ENCODE peak calls at places on chromosomes 4 and X, in six cellular contexts. One of them, this sample, is unnamed.

GRCh38 chrX:32170481-32170880 is 1040.9 kb downstream of the DMD start:
- DNase-seq in fibroblast of lung: no peak
- DNase-seq in AG10803: no peak
- DNase-seq in chondrocyte: no peak
- DNase-seq in tibial artery: no peak
- DNase-seq in AG04450: no peak
- DNase-seq in this sample: no peak

GRCh38 chrX:54043696-54044125 is 562 bp downstream of the PHF8 start:
- DNase-seq in chondrocyte: peak
- DNase-seq in AG04450: no peak
- DNase-seq in fibroblast of lung: no peak
- DNase-seq in AG10803: peak
- DNase-seq in tibial artery: peak
- DNase-seq in this sample: no peak

GRCh38 chr4:101128473-101128872 is 218.9 kb downstream of the PPP3CA start:
- DNase-seq in AG10803: no peak
- DNase-seq in tibial artery: no peak
- DNase-seq in AG04450: no peak
- DNase-seq in chondrocyte: peak
- DNase-seq in fibroblast of lung: no peak
- DNase-seq in this sample: no peak

GRCh38 chrX:85084770-85085393 is 81.2 kb downstream of the APOOL start:
- DNase-seq in AG04450: peak
- DNase-seq in fibroblast of lung: peak
- DNase-seq in chondrocyte: no peak
- DNase-seq in AG10803: peak
- DNase-seq in tibial artery: no peak
- DNase-seq in this sample: no peak

GRCh38 chr4:8507624-8508023 is 67.0 kb downstream of the TRMT44 start:
- DNase-seq in tibial artery: no peak
- DNase-seq in fibroblast of lung: no peak
- DNase-seq in AG04450: no peak
- DNase-seq in chondrocyte: no peak
- DNase-seq in AG10803: peak
- DNase-seq in this sample: no peak

GRCh38 chrX:57528670-57529255 is 63.0 kb upstream of the ZXDB start:
- DNase-seq in tibial artery: no peak
- DNase-seq in chondrocyte: no peak
- DNase-seq in AG10803: peak
- DNase-seq in fibroblast of lung: no peak
- DNase-seq in AG04450: no peak
- DNase-seq in this sample: no peak

GRCh38 chr4:82739292-82740190 is 59.1 kb downstream of the SCD5 start:
- DNase-seq in AG10803: peak
- DNase-seq in tibial artery: peak
- DNase-seq in chondrocyte: no peak
- DNase-seq in AG04450: no peak
- DNase-seq in fibroblast of lung: peak
- DNase-seq in this sample: peak

GRCh38 chrX:104270916-104271512 is 16.3 kb upstream of the ESX1 start:
- DNase-seq in chondrocyte: no peak
- DNase-seq in tibial artery: peak
- DNase-seq in AG10803: peak
- DNase-seq in AG04450: no peak
- DNase-seq in fibroblast of lung: peak
- DNase-seq in this sample: no peak

GRCh38 chr4:139665690-139666529 is at the start of gene MGST2:
- DNase-seq in chondrocyte: no peak
- DNase-seq in AG10803: peak
- DNase-seq in fibroblast of lung: peak
- DNase-seq in AG04450: no peak
- DNase-seq in tibial artery: peak
- DNase-seq in this sample: peak

GRCh38 chr4:88009871-88010270 is 2.4 kb downstream of the PKD2 start:
- DNase-seq in tibial artery: no peak
- DNase-seq in fibroblast of lung: no peak
- DNase-seq in AG10803: no peak
- DNase-seq in chondrocyte: no peak
- DNase-seq in AG04450: no peak
- DNase-seq in this sample: no peak

GRCh38 chr4:148951346-148951745 is 509.1 kb upstream of the NR3C2 start:
- DNase-seq in fibroblast of lung: no peak
- DNase-seq in tibial artery: no peak
- DNase-seq in AG04450: no peak
- DNase-seq in AG10803: no peak
- DNase-seq in chondrocyte: no peak
- DNase-seq in this sample: no peak

GRCh38 chr4:7327341-7327885 is 107.3 kb downstream of the PSAPL1 start:
- DNase-seq in AG04450: no peak
- DNase-seq in chondrocyte: peak
- DNase-seq in AG10803: no peak
- DNase-seq in fibroblast of lung: no peak
- DNase-seq in tibial artery: no peak
- DNase-seq in this sample: no peak

GRCh38 chrX:98481636-98482035 is 1597.9 kb downstream of the RPA4 start:
- DNase-seq in fibroblast of lung: no peak
- DNase-seq in tibial artery: no peak
- DNase-seq in AG04450: no peak
- DNase-seq in AG10803: no peak
- DNase-seq in chondrocyte: no peak
- DNase-seq in this sample: no peak

GRCh38 chr4:23822181-23822580 is 67.7 kb downstream of the PPARGC1A start:
- DNase-seq in chondrocyte: no peak
- DNase-seq in AG10803: no peak
- DNase-seq in tibial artery: no peak
- DNase-seq in fibroblast of lung: no peak
- DNase-seq in AG04450: no peak
- DNase-seq in this sample: no peak

GRCh38 chr4:106301393-106302084 is 14.5 kb downstream of the TBCK start:
- DNase-seq in fibroblast of lung: peak
- DNase-seq in chondrocyte: no peak
- DNase-seq in AG10803: peak
- DNase-seq in AG04450: no peak
- DNase-seq in tibial artery: no peak
- DNase-seq in this sample: no peak

GRCh38 chrX:153866302-153867019 is 19.5 kb downstream of the L1CAM start:
- DNase-seq in fibroblast of lung: no peak
- DNase-seq in AG04450: no peak
- DNase-seq in AG10803: no peak
- DNase-seq in tibial artery: no peak
- DNase-seq in chondrocyte: no peak
- DNase-seq in this sample: no peak

GRCh38 chrX:123088331-123088730 is 95.7 kb upstream of the GRIA3 start:
- DNase-seq in tibial artery: no peak
- DNase-seq in AG04450: no peak
- DNase-seq in AG10803: peak
- DNase-seq in chondrocyte: no peak
- DNase-seq in fibroblast of lung: no peak
- DNase-seq in this sample: no peak

GRCh38 chr4:113809313-113809712 is 47.8 kb upstream of the CAMK2D start:
- DNase-seq in tibial artery: peak
- DNase-seq in fibroblast of lung: peak
- DNase-seq in chondrocyte: no peak
- DNase-seq in AG04450: no peak
- DNase-seq in AG10803: peak
- DNase-seq in this sample: no peak

GRCh38 chrX:132612990-132613564 is 124.2 kb upstream of the MBNL3 start:
- DNase-seq in AG04450: no peak
- DNase-seq in chondrocyte: no peak
- DNase-seq in tibial artery: peak
- DNase-seq in fibroblast of lung: peak
- DNase-seq in AG10803: peak
- DNase-seq in this sample: peak

GRCh38 chrX:88613338-88613737 is 133.7 kb upstream of the CPXCR1 start:
- DNase-seq in AG10803: no peak
- DNase-seq in tibial artery: no peak
- DNase-seq in chondrocyte: no peak
- DNase-seq in AG04450: no peak
- DNase-seq in fibroblast of lung: no peak
- DNase-seq in this sample: no peak

GRCh38 chrX:41025926-41026325 is 59.3 kb upstream of the USP9X start:
- DNase-seq in AG04450: no peak
- DNase-seq in fibroblast of lung: peak
- DNase-seq in AG10803: no peak
- DNase-seq in chondrocyte: no peak
- DNase-seq in tibial artery: no peak
- DNase-seq in this sample: no peak

GRCh38 chr4:98117363-98117762 is 25.9 kb downstream of the STPG2 start:
- DNase-seq in fibroblast of lung: no peak
- DNase-seq in AG10803: no peak
- DNase-seq in AG04450: no peak
- DNase-seq in tibial artery: no peak
- DNase-seq in chondrocyte: no peak
- DNase-seq in this sample: no peak

GRCh38 chr4:98110929-98111328 is 32.3 kb downstream of the STPG2 start:
- DNase-seq in chondrocyte: no peak
- DNase-seq in AG04450: no peak
- DNase-seq in tibial artery: no peak
- DNase-seq in AG10803: no peak
- DNase-seq in fibroblast of lung: no peak
- DNase-seq in this sample: no peak

GRCh38 chr4:98110214-98110613 is 33.1 kb downstream of the STPG2 start:
- DNase-seq in fibroblast of lung: no peak
- DNase-seq in chondrocyte: no peak
- DNase-seq in AG04450: no peak
- DNase-seq in tibial artery: no peak
- DNase-seq in AG10803: no peak
- DNase-seq in this sample: no peak

DNA sequence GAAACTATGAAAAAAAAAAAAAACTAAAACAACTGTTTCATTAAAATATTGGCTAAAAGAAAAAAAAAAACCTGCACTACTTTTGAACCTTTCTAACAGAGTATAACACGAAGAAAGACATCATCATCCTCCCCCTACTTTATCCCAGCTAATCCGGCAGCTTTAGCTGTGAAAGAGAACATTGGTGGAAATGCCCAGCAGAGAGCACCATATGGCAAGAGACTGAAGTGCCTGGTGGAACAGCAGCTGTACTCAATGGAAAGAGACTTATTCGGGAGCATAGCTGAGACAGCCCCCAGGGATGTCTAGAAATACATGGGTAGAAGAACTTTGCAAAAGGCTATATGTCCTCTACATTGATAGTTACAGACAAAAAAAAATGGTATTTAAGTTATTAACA is 30.3 kb downstream of the STPG2 start:
- DNase-seq in tibial artery: no peak
- DNase-seq in chondrocyte: no peak
- DNase-seq in fibroblast of lung: peak
- DNase-seq in AG04450: no peak
- DNase-seq in AG10803: peak
- DNase-seq in this sample: no peak
- TF ChIP-seq CTCF in tibial artery: no peak
- TF ChIP-seq CTCF in chondrocyte: peak
- TF ChIP-seq CTCF in fibroblast of lung: peak
- TF ChIP-seq CTCF in AG04450: peak
- TF ChIP-seq CTCF in AG10803: peak
- TF ChIP-seq CTCF in this sample: no peak

GRCh38 chr4:52106142-52106541 is 55.0 kb downstream of the SPATA18 start:
- DNase-seq in AG04450: no peak
- DNase-seq in AG10803: no peak
- DNase-seq in chondrocyte: no peak
- DNase-seq in fibroblast of lung: no peak
- DNase-seq in tibial artery: no peak
- DNase-seq in this sample: no peak

GRCh38 chr4:52106701-52107100 is 55.6 kb downstream of the SPATA18 start:
- DNase-seq in AG10803: peak
- DNase-seq in AG04450: no peak
- DNase-seq in chondrocyte: no peak
- DNase-seq in fibroblast of lung: peak
- DNase-seq in tibial artery: peak
- DNase-seq in this sample: no peak

GRCh38 chr4:52110171-52110570 is 59.1 kb downstream of the SPATA18 start:
- DNase-seq in AG04450: no peak
- DNase-seq in chondrocyte: no peak
- DNase-seq in tibial artery: no peak
- DNase-seq in AG10803: peak
- DNase-seq in fibroblast of lung: no peak
- DNase-seq in this sample: no peak

GRCh38 chr4:52107336-52107735 is 56.2 kb downstream of the SPATA18 start:
- DNase-seq in chondrocyte: no peak
- DNase-seq in fibroblast of lung: no peak
- DNase-seq in AG10803: peak
- DNase-seq in AG04450: no peak
- DNase-seq in tibial artery: no peak
- DNase-seq in this sample: no peak

GRCh38 chr4:52107745-52108144 is 56.6 kb downstream of the SPATA18 start:
- DNase-seq in AG10803: no peak
- DNase-seq in AG04450: no peak
- DNase-seq in fibroblast of lung: no peak
- DNase-seq in tibial artery: no peak
- DNase-seq in chondrocyte: no peak
- DNase-seq in this sample: no peak
- TF ChIP-seq CTCF in AG10803: no peak
- TF ChIP-seq CTCF in AG04450: no peak
- TF ChIP-seq CTCF in fibroblast of lung: no peak
- TF ChIP-seq CTCF in tibial artery: no peak
- TF ChIP-seq CTCF in chondrocyte: peak
- TF ChIP-seq CTCF in this sample: no peak

GRCh38 chr4:167775374-167775773 is 317.0 kb upstream of the ANXA10 start:
- DNase-seq in chondrocyte: no peak
- DNase-seq in AG10803: no peak
- DNase-seq in tibial artery: no peak
- DNase-seq in AG04450: no peak
- DNase-seq in fibroblast of lung: peak
- DNase-seq in this sample: no peak

GRCh38 chr4:167774646-167775045 is 317.7 kb upstream of the ANXA10 start:
- DNase-seq in AG04450: no peak
- DNase-seq in fibroblast of lung: no peak
- DNase-seq in tibial artery: no peak
- DNase-seq in AG10803: no peak
- DNase-seq in chondrocyte: no peak
- DNase-seq in this sample: no peak

GRCh38 chr4:167779864-167780263 is 312.5 kb upstream of the ANXA10 start:
- DNase-seq in AG04450: no peak
- DNase-seq in chondrocyte: no peak
- DNase-seq in fibroblast of lung: peak
- DNase-seq in tibial artery: no peak
- DNase-seq in AG10803: no peak
- DNase-seq in this sample: no peak

GRCh38 chr4:167779280-167779679 is 313.1 kb upstream of the ANXA10 start:
- DNase-seq in tibial artery: no peak
- DNase-seq in AG10803: no peak
- DNase-seq in AG04450: no peak
- DNase-seq in chondrocyte: no peak
- DNase-seq in fibroblast of lung: peak
- DNase-seq in this sample: no peak
- TF ChIP-seq CTCF in tibial artery: no peak
- TF ChIP-seq CTCF in AG10803: no peak
- TF ChIP-seq CTCF in AG04450: no peak
- TF ChIP-seq CTCF in chondrocyte: no peak
- TF ChIP-seq CTCF in fibroblast of lung: peak
- TF ChIP-seq CTCF in this sample: no peak

DNA sequence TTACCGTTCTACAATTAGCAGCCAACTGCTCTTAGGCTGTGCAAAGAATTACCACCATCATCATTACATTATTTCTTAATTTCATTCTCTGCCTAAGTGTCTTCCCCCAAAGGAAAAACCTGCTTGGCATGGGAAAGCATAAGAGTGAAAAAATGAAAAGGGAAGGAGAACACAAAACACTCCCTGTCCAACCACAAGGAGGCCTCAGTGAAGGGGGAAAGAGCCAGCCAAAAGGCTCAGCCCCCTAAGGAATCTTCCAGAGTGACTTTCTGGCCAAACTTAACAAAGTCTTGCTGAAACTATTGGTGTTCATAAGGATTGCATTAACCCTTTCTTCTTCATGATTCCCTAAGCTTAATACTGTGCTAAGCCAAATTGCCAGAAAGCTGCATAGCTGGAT is 287.4 kb downstream of the SMARCA1 start:
- DNase-seq in AG04450: no peak
- DNase-seq in tibial artery: no peak
- DNase-seq in AG10803: no peak
- DNase-seq in fibroblast of lung: no peak
- DNase-seq in chondrocyte: no peak
- DNase-seq in this sample: no peak
- TF ChIP-seq CTCF in AG04450: no peak
- TF ChIP-seq CTCF in tibial artery: no peak
- TF ChIP-seq CTCF in AG10803: no peak
- TF ChIP-seq CTCF in fibroblast of lung: no peak
- TF ChIP-seq CTCF in chondrocyte: peak
- TF ChIP-seq CTCF in this sample: no peak

This sample was measured in mesothelial cell of epicardium.